ENCODE peak calls at places on chromosome 2, in four cellular contexts. D is A549, B is adrenal gland, E is right lobe of liver. H is an unnamed sample.

GRCh38 chr2:64637000-64637628 is 16.6 kb downstream of the SERTAD2 start:
- DNase-seq in D (no peak), B (no peak), E (no peak), H (peak)

GRCh38 chr2:120703330-120703994 is 32.2 kb upstream of the GLI2 start:
- DNase-seq in D (no peak), B (no peak), E (no peak), H (no peak)

GRCh38 chr2:39933166-39933565 is 154.1 kb upstream of the THUMPD2 start:
- DNase-seq in D (no peak), B (no peak), E (no peak), H (no peak)

GRCh38 chr2:13227543-13227942 is 510.8 kb downstream of the TRIB2 start:
- DNase-seq in D (no peak), B (no peak), E (no peak), H (no peak)

GRCh38 chr2:38750793-38751042 is 443 bp downstream of the SRSF7 start:
- DNase-seq in D (peak), B (peak), E (peak), H (peak)

GRCh38 chr2:200744252-200744651 is 67.5 kb upstream of the BZW1 start:
- DNase-seq in D (no peak), B (no peak), E (no peak), H (no peak)

GRCh38 chr2:164840458-164840929 is 1.1 kb downstream of the COBLL1 start:
- DNase-seq in D (peak), B (peak), E (peak), H (peak)

GRCh38 chr2:212451786-212452200 is 86.8 kb downstream of the ERBB4 start:
- DNase-seq in D (peak), B (no peak), E (no peak), H (no peak)

GRCh38 chr2:187964742-187965141 is 326.9 kb upstream of the GULP1 start:
- DNase-seq in D (no peak), B (no peak), E (no peak), H (no peak)

GRCh38 chr2:237214281-237214680 is 128.6 kb downstream of the COPS8 start:
- DNase-seq in D (no peak), B (no peak), E (no peak), H (no peak)

GRCh38 chr2:246489-247145 is 17.2 kb downstream of the SH3YL1 start:
- DNase-seq in D (no peak), B (peak), E (no peak), H (peak)

GRCh38 chr2:169997140-169997887 is 170.1 kb downstream of the UBR3 start:
- DNase-seq in D (no peak), B (no peak), E (no peak), H (no peak)

GRCh38 chr2:236988216-236988615 is 97.5 kb upstream of the COPS8 start:
- DNase-seq in D (no peak), B (no peak), E (no peak), H (no peak)

GRCh38 chr2:148642891-148643416 is 1.6 kb upstream of the EPC2 start:
- DNase-seq in D (no peak), B (peak), E (no peak), H (peak)

GRCh38 chr2:120261387-120262006 is 8.8 kb downstream of the RALB start:
- DNase-seq in D (no peak), B (no peak), E (no peak), H (peak)

GRCh38 chr2:11903085-11903484 is 156.7 kb downstream of the LPIN1 start:
- DNase-seq in D (no peak), B (peak), E (no peak), H (no peak)

GRCh38 chr2:206245178-206245778 is 29.2 kb upstream of the ZDBF2 start:
- DNase-seq in D (no peak), B (no peak), E (no peak), H (no peak)

GRCh38 chr2:120577896-120578295 is 157.8 kb upstream of the GLI2 start:
- DNase-seq in D (no peak), B (no peak), E (no peak), H (no peak)

GRCh38 chr2:117801826-117802225 is 12.7 kb upstream of the DDX18 start:
- DNase-seq in D (no peak), B (no peak), E (no peak), H (no peak)

GRCh38 chr2:135175177-135175576 is 123.1 kb downstream of the RAB3GAP1 start:
- DNase-seq in D (no peak), B (no peak), E (no peak), H (peak)

GRCh38 chr2:3151153-3151918 is 226.3 kb downstream of the EIPR1 start:
- DNase-seq in D (no peak), B (no peak), E (no peak), H (no peak)

GRCh38 chr2:3807853-3808252 is 104.5 kb downstream of the DCDC2C start:
- DNase-seq in D (no peak), B (no peak), E (no peak), H (no peak)

GRCh38 chr2:239316562-239317465 is 84.0 kb downstream of the HDAC4 start:
- DNase-seq in D (no peak), B (peak), E (no peak), H (peak)

GRCh38 chr2:23605236-23605635 is 220.3 kb downstream of the KLHL29 start:
- DNase-seq in D (no peak), B (no peak), E (peak), H (no peak)

GRCh38 chr2:239831272-239831731 is 193.8 kb downstream of the NDUFA10 start:
- DNase-seq in D (no peak), B (peak), E (no peak), H (peak)

GRCh38 chr2:195003926-195004325 is 653.1 kb upstream of the SLC39A10 start:
- DNase-seq in D (no peak), B (no peak), E (no peak), H (no peak)

GRCh38 chr2:237353207-237353606 is 60.8 kb downstream of the COL6A3 start:
- DNase-seq in D (no peak), B (no peak), E (no peak), H (no peak)

GRCh38 chr2:160328748-160329147 is 128.7 kb upstream of the ITGB6 start:
- DNase-seq in D (no peak), B (no peak), E (no peak), H (no peak)

GRCh38 chr2:62243983-62244382 is 48.1 kb downstream of the B3GNT2 start:
- DNase-seq in D (no peak), B (no peak), E (no peak), H (no peak)

GRCh38 chr2:226984461-226985226 is 148.8 kb downstream of the RHBDD1 start:
- DNase-seq in D (no peak), B (no peak), E (no peak), H (no peak)

GRCh38 chr2:32558492-32558891 is 69.4 kb upstream of the TTC27 start:
- DNase-seq in D (no peak), B (no peak), E (no peak), H (no peak)

GRCh38 chr2:90069290-90069894 is 1377.9 kb downstream of the RPIA start:
- DNase-seq in D (peak), B (peak), E (peak), H (no peak)

GRCh38 chr2:208326016-208326415 is 60.0 kb downstream of the PIKFYVE start:
- DNase-seq in D (no peak), B (no peak), E (no peak), H (no peak)

GRCh38 chr2:159712929-159713575 is 746 bp downstream of the MARCHF7 start:
- DNase-seq in D (peak), B (no peak), E (no peak), H (no peak)

GRCh38 chr2:186848873-186849578 is at the start of gene ZSWIM2:
- DNase-seq in D (no peak), B (peak), E (peak), H (peak)

GRCh38 chr2:227411320-227411989 is 23.7 kb upstream of the SCYGR1 start:
- DNase-seq in D (no peak), B (no peak), E (no peak), H (no peak)

GRCh38 chr2:234979204-234980167 is 27.7 kb downstream of the SH3BP4 start:
- DNase-seq in D (no peak), B (no peak), E (no peak), H (no peak)

GRCh38 chr2:228181098-228182019 is at the start of gene SPHKAP:
- DNase-seq in D (no peak), B (no peak), E (no peak), H (no peak)

GRCh38 chr2:84959494-84960156 is 11.3 kb upstream of the KCMF1 start:
- DNase-seq in D (no peak), B (no peak), E (no peak), H (no peak)

GRCh38 chr2:231924889-231925275 is 1.3 kb downstream of the NPPC start:
- DNase-seq in D (peak), B (no peak), E (no peak), H (no peak)

GRCh38 chr2:231923951-231924888 is 2.0 kb downstream of the NPPC start:
- DNase-seq in D (no peak), B (no peak), E (no peak), H (no peak)

GRCh38 chr2:231926180-231926741 is at the start of gene NPPC:
- DNase-seq in D (peak), B (peak), E (no peak), H (no peak)

GRCh38 chr2:231926761-231927565 is 767 bp upstream of the NPPC start:
- DNase-seq in D (no peak), B (peak), E (no peak), H (peak)

GRCh38 chr2:231925303-231926179 is 655 bp downstream of the NPPC start:
- DNase-seq in D (peak), B (peak), E (peak), H (peak)
- H3K4me3 ChIP-seq in D (peak), B (peak), E (peak), H (peak)

GRCh38 chr2:190440113-190440512 is 32.0 kb downstream of the MFSD6 start:
- DNase-seq in D (no peak), B (no peak), E (no peak), H (no peak)
- TF ChIP-seq POLR2A in D (no peak), B (no peak), E (no peak), H (no peak)

GRCh38 chr2:211259831-211260476 is 703.6 kb downstream of the CPS1 start:
- DNase-seq in D (no peak), B (no peak), E (no peak), H (no peak)
- H3K4me3 ChIP-seq in D (no peak), B (no peak), E (no peak), H (no peak)

GRCh38 chr2:42917374-42918017 is 125.1 kb upstream of the HAAO start:
- DNase-seq in D (no peak), B (peak), E (no peak), H (peak)
- TF ChIP-seq POLR2A in D (no peak), B (no peak), E (no peak), H (no peak)

DNA sequence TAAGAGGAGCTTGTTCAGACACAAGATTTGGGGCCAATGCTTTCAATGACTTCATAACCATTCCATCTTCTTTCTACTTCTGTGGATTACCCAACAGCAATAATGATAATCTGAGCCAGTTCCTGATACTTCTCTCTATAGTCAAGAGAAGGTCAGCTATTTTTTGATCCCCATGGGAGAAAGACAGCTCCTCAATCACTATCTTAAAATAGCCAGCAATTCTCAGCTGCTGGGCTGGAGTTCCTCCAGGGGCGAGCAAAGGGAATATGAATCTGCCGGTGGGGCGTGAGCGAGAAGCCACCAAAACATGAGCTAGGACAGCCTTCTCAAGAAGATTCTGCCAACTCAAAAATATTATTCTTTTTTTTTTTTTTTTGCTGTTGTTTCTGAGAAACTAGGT is at the start of gene TMEM182:
- DNase-seq in D (no peak), B (no peak), E (no peak), H (no peak)
- H3K4me3 ChIP-seq in D (no peak), B (no peak), E (no peak), H (no peak)

GRCh38 chr2:25323042-25323514 is 18.6 kb downstream of the DNMT3A start:
- DNase-seq in D (no peak), B (peak), E (no peak), H (no peak)
- TF ChIP-seq POLR2A in D (no peak), B (no peak), E (no peak), H (no peak)

DNA sequence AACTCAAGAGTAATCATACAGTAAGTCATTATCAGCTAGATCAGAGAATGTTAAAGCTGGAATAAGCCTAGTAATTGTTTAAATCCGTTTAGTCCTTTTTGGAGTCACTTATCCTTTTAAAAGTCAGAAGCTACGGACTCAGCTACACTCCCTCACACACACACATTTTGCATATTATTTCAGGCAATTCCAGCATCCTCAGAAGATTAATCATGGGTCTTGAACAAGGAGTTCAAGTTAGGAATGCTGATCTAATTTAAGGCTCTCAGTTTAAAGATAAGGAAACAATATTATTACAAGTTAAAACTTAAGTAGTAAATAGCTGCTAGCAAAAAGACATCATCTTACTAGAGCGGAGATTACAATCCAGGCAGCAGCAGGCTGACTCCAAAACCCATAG is 74.3 kb downstream of the GTF3C3 start:
- DNase-seq in D (no peak), B (no peak), E (no peak), H (no peak)
- H3K4me3 ChIP-seq in D (no peak), B (no peak), E (no peak), H (no peak)